ENCODE peak calls at places on chromosomes 16 and 17, in six cellular contexts. H is epithelial cell of esophagus, G is AG10803, M is prostate gland, R is HFFc6, X is A673. P is an unnamed sample.

GRCh38 chr16:56988161-56988947 is 1.0 kb upstream of the NLRC5 start:
- DNase-seq in H (no peak), M (no peak), X (no peak), G (peak; percentile 45), R (peak; percentile 30), P (no peak)

GRCh38 chr17:81328925-81329278 is 33.8 kb upstream of the SLC38A10 start:
- DNase-seq in H (peak; percentile 54), G (no peak), X (no peak), R (no peak), M (no peak), P (peak; percentile 68)

GRCh38 chr17:37562016-37562745 is 47.0 kb downstream of the SYNRG start:
- DNase-seq in R (no peak), X (no peak), M (no peak), H (no peak), G (no peak), P (no peak)

GRCh38 chr16:51408357-51408756 is 257.3 kb upstream of the SALL1 start:
- DNase-seq in G (peak; percentile 17), H (peak; percentile 86), X (no peak), R (peak; percentile 48), M (no peak), P (peak; percentile 81)

GRCh38 chr17:73879987-73880386 is 235.7 kb upstream of the SDK2 start:
- DNase-seq in H (no peak), M (no peak), R (no peak), G (no peak), X (no peak), P (no peak)

GRCh38 chr16:71794943-71795342 is 13.7 kb downstream of the AP1G1 start:
- DNase-seq in G (no peak), R (no peak), X (no peak), M (no peak), H (no peak), P (no peak)

GRCh38 chr17:7577327-7578199 is 1.9 kb upstream of the CD68 start:
- DNase-seq in H (no peak), M (no peak), G (no peak), R (no peak), X (no peak), P (no peak)

GRCh38 chr17:66275651-66276050 is 26.8 kb upstream of the PRKCA start:
- DNase-seq in H (peak; percentile 96), R (peak; percentile 99), G (peak; percentile 90), M (peak; percentile 67), X (peak; percentile 81), P (peak; percentile 96)

GRCh38 chr16:73713301-73713700 is 583.3 kb upstream of the PSMD7 start:
- DNase-seq in X (peak; percentile 34), G (no peak), H (no peak), R (no peak), M (no peak), P (no peak)

GRCh38 chr17:2710075-2710803 is 1.3 kb downstream of the CLUH start:
- DNase-seq in M (no peak), X (no peak), H (no peak), R (no peak), G (no peak), P (peak; percentile 21)

GRCh38 chr16:24758373-24758772 is 28.9 kb downstream of the TNRC6A start:
- DNase-seq in G (no peak), R (no peak), H (peak; percentile 5), M (no peak), X (no peak), P (no peak)

GRCh38 chr17:81484195-81484979 is 28.2 kb downstream of the ACTG1 start:
- DNase-seq in R (peak; percentile 67), G (peak; percentile 74), M (peak; percentile 84), X (peak; percentile 90), H (peak; percentile 78), P (peak; percentile 70)

GRCh38 chr16:81116285-81116684 is 20.1 kb upstream of the GCSH start:
- DNase-seq in G (no peak), X (no peak), R (no peak), M (no peak), H (no peak), P (no peak)

GRCh38 chr17:19724501-19725420 is 8.4 kb upstream of the SLC47A2 start:
- DNase-seq in R (no peak), M (peak; percentile 45), G (peak; percentile 34), X (no peak), H (peak; percentile 74), P (peak; percentile 91)

GRCh38 chr17:65536573-65537342 is 24.7 kb downstream of the AXIN2 start:
- DNase-seq in X (no peak), R (no peak), M (no peak), H (no peak), G (peak; percentile 53), P (no peak)

GRCh38 chr17:6796017-6796886 is 20.2 kb downstream of the FBXO39 start:
- DNase-seq in H (peak; percentile 73), X (no peak), G (peak; percentile 17), R (no peak), M (no peak), P (peak; percentile 20)

GRCh38 chr16:28537076-28537475 is 1.7 kb downstream of the NUPR1 start:
- DNase-seq in X (no peak), M (peak; percentile 76), R (no peak), H (peak; percentile 96), G (no peak), P (peak; percentile 82)

GRCh38 chr17:9037741-9038140 is 16.4 kb downstream of the NTN1 start:
- DNase-seq in M (no peak), H (no peak), G (no peak), R (no peak), X (no peak), P (no peak)

GRCh38 chr17:16419074-16419928 is 3.9 kb downstream of the TRPV2 start:
- DNase-seq in X (peak; percentile 59), H (peak; percentile 89), R (peak; percentile 82), M (no peak), G (peak; percentile 79), P (peak; percentile 89)

GRCh38 chr17:37239690-37240344 is 136.0 kb upstream of the C17orf78 start:
- DNase-seq in X (peak; percentile 4), R (peak; percentile 15), G (peak; percentile 54), M (no peak), H (peak; percentile 55), P (peak; percentile 46)

GRCh38 chr17:77649717-77650211 is 308.7 kb upstream of the TNRC6C start:
- DNase-seq in H (peak; percentile 18), M (no peak), G (peak; percentile 40), X (peak; percentile 15), R (no peak), P (peak; percentile 38)
- TF ChIP-seq CTCF in H (peak; percentile 2), M (no peak), G (no peak), X (peak; percentile 18), R (no peak), P (no peak)

DNA sequence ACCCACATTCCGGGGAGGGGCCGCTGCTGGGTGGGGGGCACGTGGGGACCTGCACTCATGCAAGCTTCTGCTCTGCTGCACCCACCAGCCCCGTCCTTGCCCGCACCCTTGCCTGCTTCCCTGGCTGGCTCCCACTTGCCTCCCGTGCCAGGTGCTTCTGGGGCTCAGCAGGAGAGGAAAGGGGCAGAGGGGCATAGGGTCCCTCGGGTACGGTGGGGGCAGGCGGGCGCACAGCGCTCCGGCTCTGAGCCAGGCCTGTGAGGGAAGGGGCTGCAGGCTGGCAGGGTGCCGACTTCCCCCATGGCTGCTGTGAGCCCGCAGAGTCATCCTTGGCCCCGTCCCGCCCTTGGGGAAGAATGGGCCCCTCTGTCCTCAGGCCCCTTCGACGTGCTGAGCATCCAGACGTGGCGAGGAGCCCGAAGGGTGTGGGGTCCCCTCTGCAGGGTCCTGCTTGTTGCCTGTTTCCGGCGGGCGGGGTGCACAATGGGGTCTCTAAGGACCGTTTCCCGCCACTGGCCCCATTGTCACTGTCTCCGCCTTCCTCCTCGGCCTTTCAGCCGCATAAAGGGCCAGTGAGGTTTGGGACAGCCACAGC is 2.8 kb downstream of the METRN start:
- DNase-seq in G (no peak), M (no peak), R (no peak), H (no peak), X (no peak), P (no peak)
- TF ChIP-seq CTCF in G (no peak), M (no peak), R (no peak), H (no peak), X (no peak), P (no peak)

DNA sequence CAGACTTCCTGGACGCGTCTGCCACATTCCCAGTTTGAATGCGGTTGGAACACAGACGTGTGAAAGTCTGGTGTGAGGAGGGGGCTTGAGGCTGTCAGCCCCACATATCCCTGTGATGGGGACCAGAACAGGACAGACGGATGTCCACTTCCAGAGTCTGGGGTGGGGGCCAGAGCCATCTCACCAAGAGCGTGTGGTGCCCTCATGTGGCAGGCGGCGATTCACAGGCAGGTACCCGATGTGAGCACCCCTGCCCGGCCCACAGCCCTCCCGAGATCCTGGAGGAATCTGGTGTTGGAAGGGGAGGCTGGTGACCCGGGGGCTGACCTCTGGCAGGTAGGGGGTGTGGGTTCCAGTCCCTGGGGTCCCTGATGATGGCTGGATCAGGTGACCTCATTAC is 51.5 kb downstream of the ENGASE start:
- DNase-seq in G (no peak), X (no peak), R (no peak), M (peak; percentile 42), H (no peak), P (peak; percentile 20)
- TF ChIP-seq CTCF in G (peak; percentile 10), X (peak; percentile 30), R (peak; percentile 30), M (no peak), H (peak; percentile 25), P (no peak)

DNA sequence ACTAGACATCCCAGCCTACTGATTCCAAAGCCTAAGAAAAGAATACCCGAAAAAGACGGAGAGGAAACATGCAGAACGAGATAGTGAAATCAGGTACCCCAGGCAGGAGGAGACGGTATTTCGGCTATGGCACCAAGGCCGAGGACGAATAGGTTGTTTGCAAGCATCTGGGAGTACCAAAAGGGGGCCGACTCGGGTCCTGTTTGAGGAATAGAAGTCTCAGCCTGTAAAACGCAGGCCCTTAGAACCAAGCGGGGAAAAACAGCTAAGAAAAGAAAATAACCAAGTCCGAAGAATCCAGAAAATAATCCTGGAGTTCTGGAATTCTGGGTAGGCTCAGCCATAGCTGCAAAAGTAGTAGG is 537 bp downstream of the SLC35B1 start:
- DNase-seq in R (no peak), H (no peak), X (peak; percentile 28), G (no peak), M (no peak), P (no peak)
- TF ChIP-seq CTCF in R (no peak), H (peak; percentile 12), X (no peak), G (no peak), M (no peak), P (no peak)

DNA sequence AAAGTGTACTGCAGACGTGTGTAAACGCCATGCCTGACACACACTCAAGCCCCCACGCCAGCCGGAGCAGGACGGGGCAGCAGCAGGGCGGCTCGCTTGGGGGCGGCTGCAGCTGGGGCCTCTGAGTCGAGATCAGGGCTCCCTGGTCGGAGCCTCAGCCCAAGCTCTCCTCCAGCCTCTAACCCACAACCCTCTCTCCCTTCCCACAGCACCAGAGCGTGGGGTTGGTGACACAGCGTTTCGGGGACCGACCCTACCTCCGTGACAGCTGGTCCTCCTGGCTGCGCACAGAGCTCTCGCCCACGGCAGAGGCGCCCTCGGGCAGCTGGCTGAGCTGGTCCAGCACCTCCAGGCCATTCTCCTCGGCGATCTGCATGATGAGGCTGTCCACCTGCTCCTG is 11.2 kb downstream of the CHMP1A start:
- DNase-seq in H (no peak), M (no peak), X (no peak), R (no peak), G (no peak), P (no peak)
- TF ChIP-seq CTCF in H (no peak), M (no peak), X (no peak), R (no peak), G (no peak), P (no peak)

P was measured in MCF 10A.